ENCODE peak calls at places on chromosomes 5 and 9, in six cellular contexts. Q is HepG2, R is A549, A is GM12878, S is endothelial cell of umbilical vein, J is K562. N is an unnamed sample.

GRCh38 chr9:123562844-123563346 is 206.9 kb downstream of the CRB2 start:
- DNase-seq in R (no peak), A (peak; percentile 34), J (no peak), S (no peak), Q (no peak), N (peak; percentile 72)

GRCh38 chr5:57117601-57118000 is 56.3 kb upstream of the GPBP1 start:
- DNase-seq in S (no peak), A (peak; percentile 7), R (no peak), Q (no peak), J (no peak), N (peak; percentile 72)

GRCh38 chr5:146909496-146910068 is 31.0 kb upstream of the PPP2R2B start:
- DNase-seq in A (no peak), S (no peak), R (no peak), Q (no peak), J (no peak), N (no peak)

GRCh38 chr5:157335534-157336422 is 69.9 kb downstream of the CYFIP2 start:
- DNase-seq in J (no peak), R (no peak), S (no peak), Q (no peak), A (no peak), N (no peak)

GRCh38 chr5:9605041-9605440 is 25.1 kb downstream of the TAS2R1 start:
- DNase-seq in J (no peak), R (no peak), Q (no peak), S (no peak), A (no peak), N (no peak)

GRCh38 chr5:135195267-135195603 is 161.2 kb upstream of the PITX1 start:
- DNase-seq in J (no peak), A (no peak), R (no peak), S (no peak), Q (no peak), N (no peak)

GRCh38 chr9:127935765-127936221 is 1.9 kb downstream of the DPM2 start:
- DNase-seq in J (peak; percentile 87), A (no peak), R (no peak), S (no peak), Q (no peak), N (no peak)

GRCh38 chr9:124218438-124219289 is 39.1 kb upstream of the NEK6 start:
- DNase-seq in S (peak; percentile 68), R (peak; percentile 72), A (peak; percentile 92), Q (peak; percentile 30), J (no peak), N (peak; percentile 95)

GRCh38 chr5:116038817-116039216 is 6.5 kb downstream of the ARL14EPL start:
- DNase-seq in R (no peak), A (no peak), J (no peak), Q (no peak), S (no peak), N (peak; percentile 90)

GRCh38 chr9:117555964-117556629 is 141.2 kb upstream of the ASTN2 start:
- DNase-seq in Q (peak; percentile 60), J (peak; percentile 17), A (peak; percentile 7), R (peak; percentile 17), S (peak; percentile 44), N (peak; percentile 60)

GRCh38 chr5:148794729-148795590 is 31.5 kb upstream of the ADRB2 start:
- DNase-seq in J (no peak), S (no peak), R (no peak), Q (no peak), A (no peak), N (peak; percentile 95)

GRCh38 chr5:58366461-58366860 is 93.4 kb downstream of the PLK2 start:
- DNase-seq in A (no peak), Q (no peak), J (no peak), S (no peak), R (no peak), N (no peak)

GRCh38 chr5:28403846-28404245 is 1365.5 kb upstream of the CDH9 start:
- DNase-seq in Q (no peak), R (no peak), J (no peak), A (no peak), S (no peak), N (no peak)

GRCh38 chr9:12818431-12819000 is 43.7 kb downstream of the LURAP1L start:
- DNase-seq in Q (no peak), S (no peak), R (peak; percentile 15), A (no peak), J (no peak), N (no peak)

GRCh38 chr5:169970911-169971436 is 9.3 kb downstream of the INSYN2B start:
- DNase-seq in S (peak; percentile 85), A (no peak), J (no peak), R (peak; percentile 79), Q (no peak), N (no peak)

GRCh38 chr5:108380531-108381021 is 1.3 kb downstream of the FBXL17 start:
- DNase-seq in J (peak; percentile 48), A (peak; percentile 43), S (peak; percentile 37), R (peak; percentile 51), Q (peak; percentile 18), N (peak; percentile 79)

GRCh38 chr9:3124006-3124405 is 280.1 kb upstream of the PUM3 start:
- DNase-seq in A (no peak), J (no peak), R (no peak), Q (no peak), S (no peak), N (no peak)

GRCh38 chr5:95591490-95591901 is 28.4 kb upstream of the GPR150 start:
- DNase-seq in S (peak; percentile 69), R (no peak), Q (peak; percentile 20), A (no peak), J (no peak), N (no peak)

GRCh38 chr5:82748688-82749091 is 328.5 kb downstream of the TMEM167A start:
- DNase-seq in R (no peak), A (no peak), S (peak; percentile 52), Q (no peak), J (no peak), N (no peak)

GRCh38 chr5:150431574-150431973 is 18.0 kb downstream of the RPS14 start:
- DNase-seq in J (no peak), S (no peak), A (no peak), Q (no peak), R (no peak), N (no peak)

GRCh38 chr9:72675586-72675985 is 154.2 kb downstream of the TMC1 start:
- DNase-seq in S (no peak), R (no peak), A (no peak), Q (no peak), J (no peak), N (no peak)

GRCh38 chr9:105672711-105673234 is 10.5 kb downstream of the TAL2 start:
- DNase-seq in J (no peak), S (no peak), A (no peak), R (no peak), Q (no peak), N (peak; percentile 82)

GRCh38 chr9:129309041-129309430 is 131.0 kb upstream of the IER5L start:
- DNase-seq in Q (no peak), R (no peak), J (no peak), A (no peak), S (no peak), N (no peak)

GRCh38 chr9:96519726-96520125 is 69.8 kb downstream of the HABP4 start:
- DNase-seq in A (no peak), J (no peak), S (no peak), R (no peak), Q (no peak), N (no peak)

GRCh38 chr5:75611324-75612210 is at the start of gene ANKDD1B:
- DNase-seq in Q (no peak), S (peak; percentile 60), J (no peak), A (no peak), R (peak; percentile 60), N (no peak)

GRCh38 chr5:81006955-81007636 is 46.9 kb downstream of the RASGRF2 start:
- DNase-seq in R (no peak), A (no peak), S (no peak), Q (no peak), J (no peak), N (no peak)

GRCh38 chr5:95393279-95393678 is 2.1 kb downstream of the FAM81B start:
- DNase-seq in R (no peak), J (no peak), Q (no peak), S (no peak), A (no peak), N (no peak)

GRCh38 chr9:14011799-14012560 is 302.0 kb downstream of the NFIB start:
- DNase-seq in J (no peak), Q (no peak), S (no peak), A (no peak), R (no peak), N (no peak)

GRCh38 chr9:133895335-133895734 is 96.8 kb downstream of the VAV2 start:
- DNase-seq in A (no peak), S (no peak), J (no peak), Q (no peak), R (no peak), N (no peak)

GRCh38 chr5:96657068-96657467 is 5.1 kb upstream of the CAST start:
- DNase-seq in J (peak; percentile 56), A (peak; percentile 61), S (peak; percentile 53), R (peak; percentile 64), Q (peak; percentile 12), N (peak; percentile 87)

GRCh38 chr5:141623621-141624020 is 4.8 kb upstream of the DIAPH1 start:
- DNase-seq in Q (no peak), J (no peak), R (no peak), A (no peak), S (no peak), N (no peak)
- TF ChIP-seq MAX in Q (no peak), J (no peak), R (no peak), A (no peak), S (no peak), N (no peak)

GRCh38 chr5:39998518-39998917 is 573.7 kb upstream of the DAB2 start:
- DNase-seq in A (no peak), R (no peak), S (no peak), J (no peak), Q (no peak), N (no peak)

GRCh38 chr5:39995990-39996389 is 571.2 kb upstream of the DAB2 start:
- DNase-seq in Q (no peak), J (no peak), S (no peak), A (no peak), R (no peak), N (no peak)

GRCh38 chr5:40006260-40006659 is 581.5 kb upstream of the DAB2 start:
- DNase-seq in J (no peak), S (no peak), Q (no peak), R (no peak), A (no peak), N (no peak)

GRCh38 chr5:40001796-40002195 is 577.0 kb upstream of the DAB2 start:
- DNase-seq in S (no peak), Q (no peak), J (no peak), R (no peak), A (no peak), N (no peak)
- TF ChIP-seq MYC in S (no peak), Q (no peak), J (no peak), R (no peak), A (no peak), N (no peak)

DNA sequence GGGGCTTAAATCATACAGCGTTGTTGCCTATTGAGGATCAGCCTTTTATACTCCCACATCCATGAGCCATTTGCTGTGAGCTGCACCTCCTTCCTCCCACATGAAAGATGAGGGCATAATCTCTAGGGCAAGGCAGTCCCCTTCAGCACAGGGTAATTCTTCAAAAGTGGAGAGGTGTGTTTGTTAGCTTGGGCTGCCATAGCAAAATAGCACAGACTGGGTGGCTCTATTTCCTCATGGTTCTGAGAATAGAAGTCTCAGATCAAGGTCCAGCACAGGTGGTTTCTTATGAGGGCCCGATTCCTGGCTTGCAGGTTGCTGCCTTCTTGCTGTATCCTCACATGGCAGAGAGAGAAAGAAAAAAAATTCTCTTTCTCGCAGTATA is 121.8 kb upstream of the SLC12A2 start:
- DNase-seq in S (no peak), R (no peak), A (no peak), J (no peak), Q (no peak), N (no peak)
- TF ChIP-seq MAX in S (no peak), R (no peak), A (no peak), J (no peak), Q (no peak), N (no peak)

GRCh38 chr9:108180511-108180910 is 675.3 kb downstream of the ACTL7B start:
- DNase-seq in R (no peak), S (no peak), Q (no peak), J (no peak), A (no peak), N (no peak)
- TF ChIP-seq MYC in R (no peak), S (no peak), Q (no peak), J (no peak), A (no peak), N (no peak)

N was measured in NB4.